ENCODE peak calls at places on chromosome 19, in ten cellular contexts. One of them, this sample, is unnamed.
A peak's percentile ranks its signal among the peaks of the same experiment; 100 is the strongest.

GRCh38 chr19:12665281-12665573 is 1.3 kb downstream of the MAN2B1 start:
- DNase-seq in testis: no peak
- DNase-seq in mucosa of descending colon: peak; percentile 81
- DNase-seq in right lobe of liver: peak; percentile 79
- DNase-seq in RWPE2: no peak
- DNase-seq in upper lobe of right lung: peak; percentile 79
- DNase-seq in tibial nerve: no peak
- DNase-seq in cardiac muscle cell: no peak
- DNase-seq in ovary: no peak
- DNase-seq in A673: no peak
- DNase-seq in this sample: no peak

GRCh38 chr19:41815301-41815700 is 18.9 kb downstream of the CEACAM3 start:
- DNase-seq in testis: no peak
- DNase-seq in mucosa of descending colon: no peak
- DNase-seq in right lobe of liver: no peak
- DNase-seq in RWPE2: no peak
- DNase-seq in upper lobe of right lung: no peak
- DNase-seq in tibial nerve: no peak
- DNase-seq in cardiac muscle cell: no peak
- DNase-seq in ovary: no peak
- DNase-seq in A673: no peak
- DNase-seq in this sample: no peak

GRCh38 chr19:52138614-52139290 is 986 bp downstream of the ZNF616 start:
- DNase-seq in testis: peak; percentile 72
- DNase-seq in mucosa of descending colon: no peak
- DNase-seq in right lobe of liver: peak; percentile 54
- DNase-seq in RWPE2: no peak
- DNase-seq in upper lobe of right lung: no peak
- DNase-seq in tibial nerve: peak; percentile 7
- DNase-seq in cardiac muscle cell: peak; percentile 65
- DNase-seq in ovary: peak; percentile 18
- DNase-seq in A673: peak; percentile 61
- DNase-seq in this sample: peak; percentile 42

GRCh38 chr19:18021121-18021755 is 13.3 kb downstream of the ARRDC2 start:
- DNase-seq in testis: peak; percentile 57
- DNase-seq in mucosa of descending colon: peak; percentile 92
- DNase-seq in right lobe of liver: peak; percentile 87
- DNase-seq in RWPE2: no peak
- DNase-seq in upper lobe of right lung: peak; percentile 90
- DNase-seq in tibial nerve: peak; percentile 78
- DNase-seq in cardiac muscle cell: no peak
- DNase-seq in ovary: no peak
- DNase-seq in A673: peak; percentile 80
- DNase-seq in this sample: no peak

GRCh38 chr19:16876904-16877361 is 11.9 kb upstream of the F2RL3 start:
- DNase-seq in testis: no peak
- DNase-seq in mucosa of descending colon: no peak
- DNase-seq in right lobe of liver: no peak
- DNase-seq in RWPE2: no peak
- DNase-seq in upper lobe of right lung: no peak
- DNase-seq in tibial nerve: no peak
- DNase-seq in cardiac muscle cell: no peak
- DNase-seq in ovary: no peak
- DNase-seq in A673: no peak
- DNase-seq in this sample: no peak

GRCh38 chr19:19232231-19232630 is 20.5 kb downstream of the NCAN start:
- DNase-seq in testis: no peak
- DNase-seq in mucosa of descending colon: no peak
- DNase-seq in right lobe of liver: no peak
- DNase-seq in RWPE2: no peak
- DNase-seq in upper lobe of right lung: no peak
- DNase-seq in tibial nerve: no peak
- DNase-seq in cardiac muscle cell: no peak
- DNase-seq in ovary: no peak
- DNase-seq in A673: no peak
- DNase-seq in this sample: no peak

GRCh38 chr19:9309974-9310446 is 372 bp upstream of the ZNF699 start:
- DNase-seq in testis: peak; percentile 97
- DNase-seq in mucosa of descending colon: peak; percentile 92
- DNase-seq in right lobe of liver: peak; percentile 86
- DNase-seq in RWPE2: peak; percentile 90
- DNase-seq in upper lobe of right lung: peak; percentile 94
- DNase-seq in tibial nerve: peak; percentile 87
- DNase-seq in cardiac muscle cell: peak; percentile 96
- DNase-seq in ovary: peak; percentile 95
- DNase-seq in A673: peak; percentile 96
- DNase-seq in this sample: peak; percentile 74

GRCh38 chr19:768424-768823 is 17.5 kb downstream of the MISP start:
- DNase-seq in testis: no peak
- DNase-seq in mucosa of descending colon: no peak
- DNase-seq in right lobe of liver: no peak
- DNase-seq in RWPE2: no peak
- DNase-seq in upper lobe of right lung: no peak
- DNase-seq in tibial nerve: no peak
- DNase-seq in cardiac muscle cell: peak; percentile 30
- DNase-seq in ovary: no peak
- DNase-seq in A673: no peak
- DNase-seq in this sample: no peak

GRCh38 chr19:19113040-19113541 is 25.2 kb downstream of the TMEM161A start:
- DNase-seq in testis: no peak
- DNase-seq in mucosa of descending colon: no peak
- DNase-seq in right lobe of liver: no peak
- DNase-seq in RWPE2: no peak
- DNase-seq in upper lobe of right lung: no peak
- DNase-seq in tibial nerve: no peak
- DNase-seq in cardiac muscle cell: peak; percentile 82
- DNase-seq in ovary: no peak
- DNase-seq in A673: peak; percentile 28
- DNase-seq in this sample: peak; percentile 29

GRCh38 chr19:44740351-44740824 is 8.1 kb upstream of the BCL3 start:
- DNase-seq in testis: no peak
- DNase-seq in mucosa of descending colon: no peak
- DNase-seq in right lobe of liver: no peak
- DNase-seq in RWPE2: no peak
- DNase-seq in upper lobe of right lung: no peak
- DNase-seq in tibial nerve: no peak
- DNase-seq in cardiac muscle cell: no peak
- DNase-seq in ovary: no peak
- DNase-seq in A673: no peak
- DNase-seq in this sample: no peak

GRCh38 chr19:56110515-56111448 is 10.3 kb downstream of the ZNF787 start:
- DNase-seq in testis: peak; percentile 84
- DNase-seq in mucosa of descending colon: peak; percentile 78
- DNase-seq in right lobe of liver: peak; percentile 90
- DNase-seq in RWPE2: no peak
- DNase-seq in upper lobe of right lung: no peak
- DNase-seq in tibial nerve: no peak
- DNase-seq in cardiac muscle cell: peak; percentile 66
- DNase-seq in ovary: peak; percentile 83
- DNase-seq in A673: no peak
- DNase-seq in this sample: no peak
- H3K4me1 ChIP-seq in testis: peaks cover 89% of the 10 kb centered on the region
- H3K4me1 ChIP-seq in mucosa of descending colon: peaks cover 58% of the 10 kb centered on the region
- H3K4me1 ChIP-seq in right lobe of liver: peaks cover 77% of the 10 kb centered on the region
- H3K4me1 ChIP-seq in RWPE2: no peaks in the 10 kb centered on the region
- H3K4me1 ChIP-seq in upper lobe of right lung: peaks cover 78% of the 10 kb centered on the region
- H3K4me1 ChIP-seq in tibial nerve: peaks cover 98% of the 10 kb centered on the region
- H3K4me1 ChIP-seq in cardiac muscle cell: peaks cover 63% of the 10 kb centered on the region
- H3K4me1 ChIP-seq in ovary: peaks cover 44% of the 10 kb centered on the region
- H3K4me1 ChIP-seq in A673: peaks cover 48% of the 10 kb centered on the region
- H3K4me1 ChIP-seq in this sample: no peaks in the 10 kb centered on the region

DNA sequence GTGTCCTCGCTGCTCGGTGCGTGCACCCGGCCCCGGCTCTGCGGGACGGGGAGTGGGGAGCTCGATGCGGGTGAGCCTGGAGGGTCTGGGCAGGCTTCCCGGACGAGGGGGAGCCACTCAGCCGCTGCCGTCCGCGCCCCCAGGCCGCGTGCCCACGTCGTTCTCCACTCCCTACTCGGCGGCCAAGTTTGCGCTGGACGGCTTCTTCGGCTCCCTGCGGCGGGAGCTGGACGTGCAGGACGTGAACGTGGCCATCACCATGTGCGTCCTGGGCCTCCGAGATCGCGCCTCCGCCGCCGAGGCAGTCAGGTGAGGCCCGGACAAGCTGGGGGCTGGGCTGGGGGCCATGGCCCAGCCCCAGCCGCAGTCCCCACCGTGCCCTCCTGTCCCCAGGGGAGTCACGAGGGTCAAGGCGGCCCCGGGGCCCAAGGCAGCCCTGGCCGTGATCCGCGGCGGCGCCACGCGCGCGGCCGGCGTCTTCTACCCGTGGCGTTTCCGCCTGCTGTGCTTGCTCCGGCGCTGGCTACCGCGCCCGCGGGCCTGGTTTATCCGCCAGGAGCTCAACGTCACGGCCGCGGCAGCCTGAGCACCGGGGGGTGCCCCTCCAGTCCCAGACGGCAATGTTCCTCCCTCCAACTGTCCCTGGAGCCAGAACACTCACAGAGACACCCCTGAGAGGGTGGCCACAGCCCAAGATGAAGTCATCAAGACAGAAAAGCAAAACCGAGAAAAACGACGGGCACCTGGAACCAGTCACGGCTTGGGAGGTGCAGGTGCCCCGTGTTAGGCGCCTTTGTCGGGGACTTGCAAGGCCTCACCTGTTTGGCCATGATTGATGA is 2.5 kb upstream of the RPL36 start:
- DNase-seq in testis: no peak
- DNase-seq in mucosa of descending colon: peak; percentile 72
- DNase-seq in right lobe of liver: no peak
- DNase-seq in RWPE2: no peak
- DNase-seq in upper lobe of right lung: peak; percentile 65
- DNase-seq in tibial nerve: no peak
- DNase-seq in cardiac muscle cell: no peak
- DNase-seq in ovary: peak; percentile 45
- DNase-seq in A673: no peak
- DNase-seq in this sample: no peak
- H3K4me3 ChIP-seq in testis: peak overlapping the region; percentile 47
- H3K4me3 ChIP-seq in mucosa of descending colon: no peak overlapping the region
- H3K4me3 ChIP-seq in right lobe of liver: no peak overlapping the region
- H3K4me3 ChIP-seq in RWPE2: peak overlapping the region; percentile 52
- H3K4me3 ChIP-seq in upper lobe of right lung: peak overlapping the region; percentile 65
- H3K4me3 ChIP-seq in tibial nerve: peak overlapping the region; percentile 56
- H3K4me3 ChIP-seq in cardiac muscle cell: no peak overlapping the region
- H3K4me3 ChIP-seq in ovary: peak overlapping the region; percentile 65
- H3K4me3 ChIP-seq in A673: peak overlapping the region; percentile 64
- H3K4me3 ChIP-seq in this sample: peak overlapping the region; percentile 54

DNA sequence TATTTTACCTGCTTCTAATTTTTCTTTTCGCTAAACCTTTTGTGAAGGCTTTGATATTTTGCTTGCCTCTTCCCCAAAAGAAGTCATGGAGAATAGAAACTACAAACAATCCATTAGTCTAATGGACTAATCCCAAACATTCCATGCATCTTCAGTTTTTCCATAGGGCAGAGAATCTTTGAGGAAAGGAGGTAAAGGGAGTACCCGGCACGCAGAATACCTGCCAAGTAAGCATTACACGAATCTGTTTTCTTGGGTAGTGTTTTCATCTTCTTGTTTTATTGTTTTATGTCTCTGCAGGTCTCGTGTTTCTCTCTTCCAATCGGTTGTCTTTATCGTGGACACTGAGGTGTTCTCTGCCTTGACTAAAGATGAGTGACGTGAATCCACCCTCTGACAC is at the start of gene NLRP8:
- DNase-seq in testis: no peak
- DNase-seq in mucosa of descending colon: no peak
- DNase-seq in right lobe of liver: no peak
- DNase-seq in RWPE2: no peak
- DNase-seq in upper lobe of right lung: no peak
- DNase-seq in tibial nerve: no peak
- DNase-seq in cardiac muscle cell: no peak
- DNase-seq in ovary: no peak
- DNase-seq in A673: no peak
- DNase-seq in this sample: no peak
- H3K9me3 ChIP-seq in testis: no peaks in the 10 kb centered on the region
- H3K9me3 ChIP-seq in mucosa of descending colon: no peaks in the 10 kb centered on the region
- H3K9me3 ChIP-seq in right lobe of liver: no peaks in the 10 kb centered on the region
- H3K9me3 ChIP-seq in RWPE2: no peaks in the 10 kb centered on the region
- H3K9me3 ChIP-seq in upper lobe of right lung: no peaks in the 10 kb centered on the region
- H3K9me3 ChIP-seq in tibial nerve: peaks cover 2% of the 10 kb centered on the region
- H3K9me3 ChIP-seq in cardiac muscle cell: no peaks in the 10 kb centered on the region
- H3K9me3 ChIP-seq in ovary: no peaks in the 10 kb centered on the region
- H3K9me3 ChIP-seq in A673: no peaks in the 10 kb centered on the region
- H3K9me3 ChIP-seq in this sample: peaks cover 2% of the 10 kb centered on the region

GRCh38 chr19:11138659-11139526 is 16.7 kb downstream of the SPC24 start:
- DNase-seq in testis: peak; percentile 60
- DNase-seq in mucosa of descending colon: peak; percentile 81
- DNase-seq in right lobe of liver: no peak
- DNase-seq in RWPE2: peak; percentile 86
- DNase-seq in upper lobe of right lung: peak; percentile 72
- DNase-seq in tibial nerve: peak; percentile 50
- DNase-seq in cardiac muscle cell: peak; percentile 42
- DNase-seq in ovary: peak; percentile 84
- DNase-seq in A673: peak; percentile 85
- DNase-seq in this sample: peak; percentile 66

GRCh38 chr19:11137542-11138384 is 17.8 kb downstream of the SPC24 start:
- DNase-seq in testis: peak; percentile 84
- DNase-seq in mucosa of descending colon: peak; percentile 76
- DNase-seq in right lobe of liver: peak; percentile 85
- DNase-seq in RWPE2: peak; percentile 87
- DNase-seq in upper lobe of right lung: peak; percentile 84
- DNase-seq in tibial nerve: peak; percentile 91
- DNase-seq in cardiac muscle cell: peak; percentile 80
- DNase-seq in ovary: peak; percentile 90
- DNase-seq in A673: peak; percentile 98
- DNase-seq in this sample: peak; percentile 82

GRCh38 chr19:11142528-11143171 is 12.9 kb downstream of the SPC24 start:
- DNase-seq in testis: peak; percentile 83
- DNase-seq in mucosa of descending colon: peak; percentile 80
- DNase-seq in right lobe of liver: peak; percentile 82
- DNase-seq in RWPE2: peak; percentile 87
- DNase-seq in upper lobe of right lung: peak; percentile 95
- DNase-seq in tibial nerve: peak; percentile 83
- DNase-seq in cardiac muscle cell: peak; percentile 86
- DNase-seq in ovary: peak; percentile 98
- DNase-seq in A673: peak; percentile 62
- DNase-seq in this sample: no peak

GRCh38 chr19:11141937-11142527 is 13.6 kb downstream of the SPC24 start:
- DNase-seq in testis: no peak
- DNase-seq in mucosa of descending colon: no peak
- DNase-seq in right lobe of liver: no peak
- DNase-seq in RWPE2: no peak
- DNase-seq in upper lobe of right lung: peak; percentile 70
- DNase-seq in tibial nerve: no peak
- DNase-seq in cardiac muscle cell: no peak
- DNase-seq in ovary: peak; percentile 48
- DNase-seq in A673: no peak
- DNase-seq in this sample: no peak

DNA sequence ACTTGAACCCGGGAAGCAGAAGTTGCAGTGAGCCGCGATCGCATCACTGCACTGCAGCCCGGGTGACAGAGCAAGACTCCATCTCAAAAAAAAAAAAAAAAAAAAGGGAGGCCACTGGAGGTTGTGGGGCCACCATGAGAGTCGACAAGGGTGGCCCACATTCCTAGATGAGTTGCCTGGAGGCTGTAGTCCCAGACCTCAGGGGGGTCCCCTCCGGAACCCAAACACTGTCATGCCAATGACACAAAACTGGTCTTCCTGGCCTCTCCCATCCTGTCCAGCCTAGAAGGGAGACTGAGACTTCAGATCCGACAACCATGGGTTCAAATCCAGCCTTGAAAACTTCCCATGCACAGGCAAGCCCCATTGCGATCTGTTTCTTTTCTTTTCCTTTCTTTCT is 14.7 kb downstream of the SPC24 start:
- DNase-seq in testis: no peak
- DNase-seq in mucosa of descending colon: no peak
- DNase-seq in right lobe of liver: no peak
- DNase-seq in RWPE2: no peak
- DNase-seq in upper lobe of right lung: no peak
- DNase-seq in tibial nerve: no peak
- DNase-seq in cardiac muscle cell: no peak
- DNase-seq in ovary: no peak
- DNase-seq in A673: no peak
- DNase-seq in this sample: no peak
- H3K4me1 ChIP-seq in testis: peaks cover 47% of the 10 kb centered on the region
- H3K4me1 ChIP-seq in mucosa of descending colon: peaks cover 28% of the 10 kb centered on the region
- H3K4me1 ChIP-seq in right lobe of liver: peaks cover 43% of the 10 kb centered on the region
- H3K4me1 ChIP-seq in RWPE2: peaks cover 34% of the 10 kb centered on the region
- H3K4me1 ChIP-seq in upper lobe of right lung: peaks cover 54% of the 10 kb centered on the region
- H3K4me1 ChIP-seq in tibial nerve: peaks cover 80% of the 10 kb centered on the region
- H3K4me1 ChIP-seq in cardiac muscle cell: peaks cover 22% of the 10 kb centered on the region
- H3K4me1 ChIP-seq in ovary: peaks cover 31% of the 10 kb centered on the region
- H3K4me1 ChIP-seq in A673: peaks cover 60% of the 10 kb centered on the region
- H3K4me1 ChIP-seq in this sample: peaks cover 31% of the 10 kb centered on the region